ENCODE peak calls at places on chromosomes 12 and 14, in six cellular contexts. One of them, this sample, is unnamed.

GRCh38 chr14:68616255-68616902 is 176.5 kb downstream of the ZFP36L1 start:
- DNase-seq in mesenchymal stem cell: peak; percentile 64
- DNase-seq in neuronal stem cell: no peak
- DNase-seq in IMR-90: peak; percentile 42
- DNase-seq in H1: no peak
- DNase-seq in H9: no peak
- DNase-seq in this sample: peak; percentile 61

GRCh38 chr14:52073251-52073650 is 4.4 kb upstream of the NID2 start:
- DNase-seq in mesenchymal stem cell: no peak
- DNase-seq in neuronal stem cell: no peak
- DNase-seq in IMR-90: peak; percentile 34
- DNase-seq in H1: no peak
- DNase-seq in H9: no peak
- DNase-seq in this sample: no peak

GRCh38 chr12:109735825-109736551 is 22.4 kb downstream of the FAM222A start:
- DNase-seq in mesenchymal stem cell: no peak
- DNase-seq in neuronal stem cell: no peak
- DNase-seq in IMR-90: no peak
- DNase-seq in H1: peak; percentile 38
- DNase-seq in H9: peak; percentile 25
- DNase-seq in this sample: no peak

GRCh38 chr14:69260979-69261605 is 1.1 kb downstream of the GALNT16 start:
- DNase-seq in mesenchymal stem cell: no peak
- DNase-seq in neuronal stem cell: peak; percentile 51
- DNase-seq in IMR-90: no peak
- DNase-seq in H1: peak; percentile 87
- DNase-seq in H9: peak; percentile 75
- DNase-seq in this sample: peak; percentile 54

GRCh38 chr14:48936352-48936751 is 649.8 kb downstream of the RPS29 start:
- DNase-seq in mesenchymal stem cell: peak; percentile 83
- DNase-seq in neuronal stem cell: peak; percentile 12
- DNase-seq in IMR-90: peak; percentile 77
- DNase-seq in H1: no peak
- DNase-seq in H9: no peak
- DNase-seq in this sample: no peak

GRCh38 chr12:93883436-93884154 is 206.4 kb downstream of the CRADD start:
- DNase-seq in mesenchymal stem cell: peak; percentile 54
- DNase-seq in neuronal stem cell: no peak
- DNase-seq in IMR-90: peak; percentile 85
- DNase-seq in H1: no peak
- DNase-seq in H9: no peak
- DNase-seq in this sample: no peak

GRCh38 chr12:26735249-26735639 is 97.8 kb downstream of the ITPR2 start:
- DNase-seq in mesenchymal stem cell: no peak
- DNase-seq in neuronal stem cell: no peak
- DNase-seq in IMR-90: no peak
- DNase-seq in H1: no peak
- DNase-seq in H9: no peak
- DNase-seq in this sample: no peak

GRCh38 chr14:31303654-31304053 is 96.1 kb upstream of the HECTD1 start:
- DNase-seq in mesenchymal stem cell: no peak
- DNase-seq in neuronal stem cell: no peak
- DNase-seq in IMR-90: no peak
- DNase-seq in H1: no peak
- DNase-seq in H9: no peak
- DNase-seq in this sample: no peak

GRCh38 chr12:19454837-19455236 is 15.5 kb downstream of the AEBP2 start:
- DNase-seq in mesenchymal stem cell: no peak
- DNase-seq in neuronal stem cell: no peak
- DNase-seq in IMR-90: no peak
- DNase-seq in H1: no peak
- DNase-seq in H9: no peak
- DNase-seq in this sample: no peak

GRCh38 chr12:129102233-129102632 is 249.0 kb downstream of the GLT1D1 start:
- DNase-seq in mesenchymal stem cell: no peak
- DNase-seq in neuronal stem cell: no peak
- DNase-seq in IMR-90: no peak
- DNase-seq in H1: no peak
- DNase-seq in H9: peak; percentile 10
- DNase-seq in this sample: no peak

GRCh38 chr12:99019798-99020197 is 374.7 kb downstream of the APAF1 start:
- DNase-seq in mesenchymal stem cell: no peak
- DNase-seq in neuronal stem cell: no peak
- DNase-seq in IMR-90: no peak
- DNase-seq in H1: no peak
- DNase-seq in H9: no peak
- DNase-seq in this sample: no peak

GRCh38 chr12:4626543-4626942 is 22.3 kb downstream of the AKAP3 start:
- DNase-seq in mesenchymal stem cell: no peak
- DNase-seq in neuronal stem cell: no peak
- DNase-seq in IMR-90: no peak
- DNase-seq in H1: no peak
- DNase-seq in H9: no peak
- DNase-seq in this sample: no peak

GRCh38 chr12:52032431-52032796 is 18.8 kb upstream of the NR4A1 start:
- DNase-seq in mesenchymal stem cell: peak; percentile 83
- DNase-seq in neuronal stem cell: no peak
- DNase-seq in IMR-90: peak; percentile 80
- DNase-seq in H1: no peak
- DNase-seq in H9: no peak
- DNase-seq in this sample: no peak

GRCh38 chr12:95118138-95118787 is 44.8 kb upstream of the NR2C1 start:
- DNase-seq in mesenchymal stem cell: peak; percentile 77
- DNase-seq in neuronal stem cell: no peak
- DNase-seq in IMR-90: peak; percentile 89
- DNase-seq in H1: no peak
- DNase-seq in H9: no peak
- DNase-seq in this sample: no peak

GRCh38 chr12:109738878-109739665 is 25.4 kb downstream of the FAM222A start:
- DNase-seq in mesenchymal stem cell: no peak
- DNase-seq in neuronal stem cell: no peak
- DNase-seq in IMR-90: peak; percentile 1
- DNase-seq in H1: no peak
- DNase-seq in H9: peak; percentile 25
- DNase-seq in this sample: no peak

GRCh38 chr12:87266305-87266704 is 762.9 kb downstream of the C12orf50 start:
- DNase-seq in mesenchymal stem cell: no peak
- DNase-seq in neuronal stem cell: no peak
- DNase-seq in IMR-90: no peak
- DNase-seq in H1: no peak
- DNase-seq in H9: no peak
- DNase-seq in this sample: peak; percentile 27

GRCh38 chr12:28057856-28058615 is 85.5 kb upstream of the PTHLH start:
- DNase-seq in mesenchymal stem cell: no peak
- DNase-seq in neuronal stem cell: no peak
- DNase-seq in IMR-90: peak; percentile 25
- DNase-seq in H1: no peak
- DNase-seq in H9: no peak
- DNase-seq in this sample: no peak

GRCh38 chr14:89207925-89208328 is 209.1 kb downstream of the FOXN3 start:
- DNase-seq in mesenchymal stem cell: no peak
- DNase-seq in neuronal stem cell: no peak
- DNase-seq in IMR-90: no peak
- DNase-seq in H1: no peak
- DNase-seq in H9: no peak
- DNase-seq in this sample: peak; percentile 59

GRCh38 chr12:123062682-123063426 is 82.4 kb downstream of the ARL6IP4 start:
- DNase-seq in mesenchymal stem cell: peak; percentile 89
- DNase-seq in neuronal stem cell: no peak
- DNase-seq in IMR-90: peak; percentile 69
- DNase-seq in H1: no peak
- DNase-seq in H9: no peak
- DNase-seq in this sample: no peak

GRCh38 chr12:13362260-13362841 is 165.8 kb downstream of the EMP1 start:
- DNase-seq in mesenchymal stem cell: peak; percentile 42
- DNase-seq in neuronal stem cell: peak; percentile 39
- DNase-seq in IMR-90: peak; percentile 5
- DNase-seq in H1: peak; percentile 84
- DNase-seq in H9: peak; percentile 92
- DNase-seq in this sample: peak; percentile 86

GRCh38 chr12:105769486-105769885 is 369.3 kb downstream of the NUAK1 start:
- DNase-seq in mesenchymal stem cell: peak; percentile 10
- DNase-seq in neuronal stem cell: no peak
- DNase-seq in IMR-90: peak; percentile 13
- DNase-seq in H1: no peak
- DNase-seq in H9: no peak
- DNase-seq in this sample: no peak

GRCh38 chr12:86148071-86148470 is 108.1 kb downstream of the MGAT4C start:
- DNase-seq in mesenchymal stem cell: no peak
- DNase-seq in neuronal stem cell: no peak
- DNase-seq in IMR-90: no peak
- DNase-seq in H1: no peak
- DNase-seq in H9: no peak
- DNase-seq in this sample: no peak

GRCh38 chr14:22168092-22168955 is 420.7 kb downstream of the DAD1 start:
- DNase-seq in mesenchymal stem cell: peak; percentile 28
- DNase-seq in neuronal stem cell: no peak
- DNase-seq in IMR-90: peak; percentile 63
- DNase-seq in H1: no peak
- DNase-seq in H9: no peak
- DNase-seq in this sample: peak; percentile 76

GRCh38 chr12:13002301-13003097 is 2.4 kb upstream of the HEBP1 start:
- DNase-seq in mesenchymal stem cell: peak; percentile 14
- DNase-seq in neuronal stem cell: no peak
- DNase-seq in IMR-90: peak; percentile 23
- DNase-seq in H1: no peak
- DNase-seq in H9: no peak
- DNase-seq in this sample: no peak

GRCh38 chr12:112170376-112170775 is 45.0 kb downstream of the TRAFD1 start:
- DNase-seq in mesenchymal stem cell: no peak
- DNase-seq in neuronal stem cell: no peak
- DNase-seq in IMR-90: no peak
- DNase-seq in H1: no peak
- DNase-seq in H9: no peak
- DNase-seq in this sample: no peak

GRCh38 chr12:130286741-130287140 is 50.9 kb upstream of the PIWIL1 start:
- DNase-seq in mesenchymal stem cell: no peak
- DNase-seq in neuronal stem cell: no peak
- DNase-seq in IMR-90: no peak
- DNase-seq in H1: no peak
- DNase-seq in H9: no peak
- DNase-seq in this sample: no peak

GRCh38 chr14:64701660-64702059 is 2.6 kb upstream of the PLEKHG3 start:
- DNase-seq in mesenchymal stem cell: no peak
- DNase-seq in neuronal stem cell: no peak
- DNase-seq in IMR-90: no peak
- DNase-seq in H1: no peak
- DNase-seq in H9: no peak
- DNase-seq in this sample: peak; percentile 68

GRCh38 chr14:22448905-22449611 is 140.0 kb downstream of the DAD1 start:
- DNase-seq in mesenchymal stem cell: peak; percentile 50
- DNase-seq in neuronal stem cell: no peak
- DNase-seq in IMR-90: peak; percentile 26
- DNase-seq in H1: no peak
- DNase-seq in H9: no peak
- DNase-seq in this sample: no peak

DNA sequence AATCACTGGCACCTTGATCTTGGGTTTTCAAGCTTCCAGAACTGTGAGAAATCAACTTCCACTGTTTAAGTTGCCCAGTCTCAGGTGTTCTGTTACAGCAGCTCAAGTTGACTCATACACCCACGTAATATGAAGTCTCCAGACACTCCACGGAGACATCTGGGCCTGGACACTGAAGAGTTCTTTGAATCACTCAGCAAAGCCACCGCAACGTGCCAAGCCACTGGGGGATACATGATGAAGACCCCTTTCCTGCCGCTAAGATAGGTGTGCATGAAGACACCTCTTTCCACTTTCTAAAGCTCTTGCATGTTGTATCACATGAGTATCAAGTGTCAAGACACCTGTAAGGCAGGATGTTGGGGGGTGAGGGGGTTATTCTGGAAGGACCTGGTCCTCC is 311.7 kb upstream of the RTL1 start:
- DNase-seq in mesenchymal stem cell: no peak
- DNase-seq in neuronal stem cell: no peak
- DNase-seq in IMR-90: no peak
- DNase-seq in H1: no peak
- DNase-seq in H9: peak; percentile 4
- DNase-seq in this sample: no peak
- H2BK15ac ChIP-seq in mesenchymal stem cell: no peak overlapping the region
- H2BK15ac ChIP-seq in neuronal stem cell: no peak overlapping the region
- H2BK15ac ChIP-seq in IMR-90: no peak overlapping the region
- H2BK15ac ChIP-seq in H1: no peak overlapping the region
- H2BK15ac ChIP-seq in H9: no peak overlapping the region
- H2BK15ac ChIP-seq in this sample: no peak overlapping the region

GRCh38 chr12:65415826-65416225 is 137.3 kb downstream of the MSRB3 start:
- DNase-seq in mesenchymal stem cell: peak; percentile 11
- DNase-seq in neuronal stem cell: no peak
- DNase-seq in IMR-90: peak; percentile 58
- DNase-seq in H1: no peak
- DNase-seq in H9: no peak
- DNase-seq in this sample: no peak

GRCh38 chr12:65419284-65420072 is 141.0 kb downstream of the MSRB3 start:
- DNase-seq in mesenchymal stem cell: no peak
- DNase-seq in neuronal stem cell: no peak
- DNase-seq in IMR-90: no peak
- DNase-seq in H1: no peak
- DNase-seq in H9: no peak
- DNase-seq in this sample: no peak

DNA sequence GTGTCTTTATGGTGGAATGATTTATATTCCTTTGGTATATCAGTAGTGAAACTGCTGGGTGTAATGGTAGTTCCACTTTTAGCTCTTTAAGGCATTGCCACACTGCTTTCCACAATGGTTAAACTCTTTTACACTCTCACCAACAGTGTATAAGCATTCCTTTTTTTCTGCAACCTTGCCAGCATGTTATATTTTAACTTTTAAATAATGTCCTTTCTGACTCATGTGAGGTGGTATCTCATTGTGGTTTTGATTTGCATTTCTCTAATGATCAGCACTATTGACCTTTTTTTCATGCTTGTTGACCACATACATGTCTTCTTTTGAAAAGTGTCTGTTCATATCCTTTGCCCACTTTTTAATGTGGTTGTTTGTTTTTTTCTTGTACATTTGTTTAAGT is 142.5 kb downstream of the MSRB3 start:
- DNase-seq in mesenchymal stem cell: no peak
- DNase-seq in neuronal stem cell: no peak
- DNase-seq in IMR-90: no peak
- DNase-seq in H1: no peak
- DNase-seq in H9: no peak
- DNase-seq in this sample: no peak
- H2BK15ac ChIP-seq in mesenchymal stem cell: no peak overlapping the region
- H2BK15ac ChIP-seq in neuronal stem cell: no peak overlapping the region
- H2BK15ac ChIP-seq in IMR-90: no peak overlapping the region
- H2BK15ac ChIP-seq in H1: no peak overlapping the region
- H2BK15ac ChIP-seq in H9: no peak overlapping the region
- H2BK15ac ChIP-seq in this sample: no peak overlapping the region

GRCh38 chr12:124778411-124778810 is 85.3 kb downstream of the SCARB1 start:
- DNase-seq in mesenchymal stem cell: no peak
- DNase-seq in neuronal stem cell: no peak
- DNase-seq in IMR-90: no peak
- DNase-seq in H1: no peak
- DNase-seq in H9: no peak
- DNase-seq in this sample: no peak
- H2BK15ac ChIP-seq in mesenchymal stem cell: no peak overlapping the region
- H2BK15ac ChIP-seq in neuronal stem cell: no peak overlapping the region
- H2BK15ac ChIP-seq in IMR-90: no peak overlapping the region
- H2BK15ac ChIP-seq in H1: no peak overlapping the region
- H2BK15ac ChIP-seq in H9: no peak overlapping the region
- H2BK15ac ChIP-seq in this sample: no peak overlapping the region

GRCh38 chr12:543114-543451 is 83.3 kb downstream of the B4GALNT3 start:
- DNase-seq in mesenchymal stem cell: no peak
- DNase-seq in neuronal stem cell: no peak
- DNase-seq in IMR-90: no peak
- DNase-seq in H1: no peak
- DNase-seq in H9: no peak
- DNase-seq in this sample: no peak
- H2BK15ac ChIP-seq in mesenchymal stem cell: no peak overlapping the region
- H2BK15ac ChIP-seq in neuronal stem cell: no peak overlapping the region
- H2BK15ac ChIP-seq in IMR-90: no peak overlapping the region
- H2BK15ac ChIP-seq in H1: no peak overlapping the region
- H2BK15ac ChIP-seq in H9: no peak overlapping the region
- H2BK15ac ChIP-seq in this sample: no peak overlapping the region

This sample was measured in mesendoderm.